ENCODE peak calls at places on chromosomes 4 and X, in five cellular contexts. E is suprapubic skin; O is SK-N-SH; L is CD4-positive, alpha-beta T cell; G is adrenal gland. R is an unnamed sample.
A peak's percentile ranks its signal among the peaks of the same experiment; 100 is the strongest.

GRCh38 chrX:146755214-146755613 is 54.4 kb upstream of the CXorf51B start:
- DNase-seq in G (no peak), O (no peak), E (no peak), L (no peak), R (no peak)

GRCh38 chr4:185683896-185684295 is 128.1 kb downstream of the SORBS2 start:
- DNase-seq in G (no peak), O (no peak), L (no peak), E (no peak), R (no peak)

GRCh38 chrX:97315939-97316338 is 432.2 kb downstream of the RPA4 start:
- DNase-seq in L (no peak), E (no peak), O (no peak), G (no peak), R (no peak)

GRCh38 chrX:110421499-110422455 is 63.1 kb downstream of the RTL9 start:
- DNase-seq in G (no peak), L (no peak), E (no peak), O (no peak), R (no peak)

GRCh38 chr4:122764808-122765189 is 32.3 kb downstream of the BBS12 start:
- DNase-seq in L (no peak), G (no peak), E (no peak), O (no peak), R (no peak)

GRCh38 chr4:177057191-177057590 is 252.5 kb upstream of the NEIL3 start:
- DNase-seq in O (no peak), E (no peak), L (no peak), G (no peak), R (no peak)

GRCh38 chrX:334331-334891 is 15.8 kb upstream of the GTPBP6 start:
- DNase-seq in O (no peak), E (peak; percentile 52), L (no peak), G (no peak), R (peak; percentile 60)

GRCh38 chrX:27491397-27491796 is 28.3 kb upstream of the PPP4R3C start:
- DNase-seq in G (no peak), L (no peak), E (no peak), O (no peak), R (no peak)

GRCh38 chrX:15269120-15269519 is 763 bp downstream of the ASB9 start:
- DNase-seq in G (no peak), L (no peak), E (no peak), O (no peak), R (no peak)

GRCh38 chrX:12984629-12985303 is 9.9 kb downstream of the TMSB4X start:
- DNase-seq in E (no peak), G (no peak), L (peak; percentile 43), O (no peak), R (no peak)

GRCh38 chrX:10859353-10859752 is 239.0 kb upstream of the MID1 start:
- DNase-seq in G (no peak), O (no peak), E (no peak), L (no peak), R (no peak)

GRCh38 chr4:143313996-143314395 is 22.7 kb upstream of the GAB1 start:
- DNase-seq in G (no peak), E (no peak), O (no peak), L (no peak), R (no peak)

GRCh38 chrX:46587158-46587557 is 13.6 kb downstream of the CHST7 start:
- DNase-seq in E (no peak), O (no peak), L (no peak), G (no peak), R (no peak)

GRCh38 chr4:38117614-38118013 is 157.4 kb downstream of the PTTG2 start:
- DNase-seq in L (no peak), G (no peak), O (no peak), E (no peak), R (peak; percentile 63)

GRCh38 chr4:3199661-3200422 is 49.1 kb upstream of the MSANTD1 start:
- DNase-seq in O (no peak), E (peak; percentile 75), G (no peak), L (no peak), R (no peak)

GRCh38 chrX:11755724-11756123 is 2.3 kb upstream of the MSL3 start:
- DNase-seq in O (no peak), E (no peak), G (no peak), L (no peak), R (no peak)

GRCh38 chrX:124240422-124240821 is 92.0 kb upstream of the TEX13D start:
- DNase-seq in O (no peak), L (no peak), E (no peak), G (no peak), R (no peak)

GRCh38 chr4:118154643-118155042 is 120.4 kb downstream of the NDST3 start:
- DNase-seq in G (no peak), L (no peak), O (no peak), E (no peak), R (no peak)

GRCh38 chr4:44493924-44494323 is 45.3 kb upstream of the KCTD8 start:
- DNase-seq in G (peak; percentile 24), E (no peak), O (peak; percentile 8), L (no peak), R (no peak)

GRCh38 chr4:66694716-66695115 is 850.6 kb downstream of the CENPC start:
- DNase-seq in L (no peak), O (no peak), E (no peak), G (no peak), R (no peak)

GRCh38 chr4:54658321-54659093 is 750 bp downstream of the KIT start:
- DNase-seq in O (peak; percentile 78), E (peak; percentile 65), G (peak; percentile 46), L (no peak), R (peak; percentile 55)

GRCh38 chr4:164428561-164428960 is 325.4 kb upstream of the SMIM31 start:
- DNase-seq in G (no peak), E (no peak), O (no peak), L (no peak), R (no peak)

GRCh38 chr4:68175562-68176155 is 46.0 kb upstream of the TMPRSS11F start:
- DNase-seq in L (no peak), E (no peak), G (peak; percentile 45), O (peak; percentile 49), R (no peak)

GRCh38 chr4:10123227-10124101 is 6.9 kb upstream of the WDR1 start:
- DNase-seq in G (peak; percentile 45), E (no peak), O (peak; percentile 34), L (no peak), R (peak; percentile 55)

GRCh38 chr4:475962-476361 is 23.0 kb downstream of the ZNF721 start:
- DNase-seq in O (no peak), E (no peak), G (no peak), L (no peak), R (no peak)
- H3K9me3 ChIP-seq in O (peaks cover 7% of the 10 kb centered on the region), E (no peaks in the 10 kb centered on the region), G (no peaks in the 10 kb centered on the region), L (peaks cover 63% of the 10 kb centered on the region), R (no peaks in the 10 kb centered on the region)

GRCh38 chrX:153371256-153371655 is 29.9 kb downstream of the PNMA6E start:
- DNase-seq in L (no peak), G (no peak), O (no peak), E (no peak), R (no peak)
- H3K9me3 ChIP-seq in L (no peaks in the 10 kb centered on the region), G (no peaks in the 10 kb centered on the region), O (no peaks in the 10 kb centered on the region), E (no peaks in the 10 kb centered on the region), R (no peaks in the 10 kb centered on the region)

GRCh38 chr4:139436122-139436521 is 17.8 kb upstream of the RAB33B start:
- DNase-seq in G (no peak), E (no peak), O (no peak), L (no peak), R (no peak)
- H3K9me3 ChIP-seq in G (no peaks in the 10 kb centered on the region), E (peaks cover 16% of the 10 kb centered on the region), O (peaks cover 16% of the 10 kb centered on the region), L (peaks cover 14% of the 10 kb centered on the region), R (no peaks in the 10 kb centered on the region)

GRCh38 chrX:48515842-48516241 is 5.8 kb upstream of the EBP start:
- DNase-seq in E (no peak), G (no peak), L (no peak), O (no peak), R (no peak)

GRCh38 chrX:48514126-48514806 is 5.5 kb downstream of the PORCN start:
- DNase-seq in L (no peak), E (no peak), G (no peak), O (no peak), R (no peak)

GRCh38 chrX:48516285-48516684 is 5.3 kb upstream of the EBP start:
- DNase-seq in E (no peak), G (no peak), O (no peak), L (no peak), R (no peak)

GRCh38 chrX:48514868-48515460 is 6.2 kb downstream of the PORCN start:
- DNase-seq in L (no peak), O (no peak), G (no peak), E (no peak), R (no peak)

GRCh38 chrX:48516987-48517386 is 4.6 kb upstream of the EBP start:
- DNase-seq in L (no peak), O (no peak), E (no peak), G (no peak), R (no peak)
- H3K9me3 ChIP-seq in L (no peaks in the 10 kb centered on the region), O (no peaks in the 10 kb centered on the region), E (no peaks in the 10 kb centered on the region), G (no peaks in the 10 kb centered on the region), R (no peaks in the 10 kb centered on the region)

R was measured in right cardiac atrium.